ENCODE peak calls at places on chromosomes 16 and 17, in six cellular contexts. J is HCT116, Z is SK-N-SH, U is H1, T is transverse colon, B is prostate gland. P is an unnamed sample. For H3K4me1, the result is how much of the 10 kb centered on the place peaks cover.

GRCh38 chr17:62950067-62950466 is 16.0 kb upstream of the TANC2 start:
- DNase-seq in J (no peak), Z (no peak), U (no peak), T (peak), B (no peak), P (no peak)

GRCh38 chr16:85626191-85626951 is 13.2 kb downstream of the GSE1 start:
- DNase-seq in J (no peak), Z (peak), U (no peak), T (no peak), B (no peak), P (no peak)

GRCh38 chr16:66205287-66206167 is 161.0 kb upstream of the CDH5 start:
- DNase-seq in J (no peak), Z (no peak), U (no peak), T (no peak), B (no peak), P (no peak)

GRCh38 chr17:55159251-55159650 is 105.5 kb upstream of the HLF start:
- DNase-seq in J (no peak), Z (no peak), U (no peak), T (no peak), B (no peak), P (no peak)

GRCh38 chr17:67460097-67460496 is 83.0 kb downstream of the PITPNC1 start:
- DNase-seq in J (no peak), Z (no peak), U (no peak), T (no peak), B (no peak), P (no peak)

GRCh38 chr17:44071772-44072171 is 1.2 kb downstream of the G6PC3 start:
- DNase-seq in J (no peak), Z (no peak), U (no peak), T (no peak), B (no peak), P (no peak)

GRCh38 chr16:53334581-53334980 is 99.7 kb upstream of the RBL2 start:
- DNase-seq in J (no peak), Z (no peak), U (no peak), T (no peak), B (no peak), P (no peak)

GRCh38 chr16:57640612-57641011 is 12.2 kb downstream of the ADGRG1 start:
- DNase-seq in J (no peak), Z (no peak), U (no peak), T (no peak), B (no peak), P (no peak)

GRCh38 chr16:85989376-85989775 is 90.4 kb downstream of the IRF8 start:
- DNase-seq in J (no peak), Z (no peak), U (no peak), T (no peak), B (no peak), P (no peak)

GRCh38 chr16:4922721-4923342 is 14.1 kb downstream of the PPL start:
- DNase-seq in J (no peak), Z (no peak), U (no peak), T (no peak), B (peak), P (no peak)

GRCh38 chr17:20189979-20190378 is 180.8 kb downstream of the SPECC1 start:
- DNase-seq in J (no peak), Z (no peak), U (no peak), T (no peak), B (no peak), P (no peak)

GRCh38 chr17:74601944-74602572 is 10.0 kb upstream of the CD300LD start:
- DNase-seq in J (peak), Z (peak), U (no peak), T (peak), B (no peak), P (no peak)

GRCh38 chr16:54422569-54422978 is 136.0 kb upstream of the IRX3 start:
- DNase-seq in J (no peak), Z (no peak), U (no peak), T (no peak), B (peak), P (no peak)

GRCh38 chr16:46649571-46649970 is 28.4 kb upstream of the SHCBP1 start:
- DNase-seq in J (no peak), Z (no peak), U (no peak), T (peak), B (no peak), P (no peak)

GRCh38 chr17:4436381-4436780 is 2.6 kb downstream of the SPNS3 start:
- DNase-seq in J (no peak), Z (no peak), U (no peak), T (no peak), B (no peak), P (no peak)

GRCh38 chr17:32805029-32805976 is 71.6 kb downstream of the MYO1D start:
- DNase-seq in J (no peak), Z (no peak), U (no peak), T (no peak), B (no peak), P (no peak)

GRCh38 chr17:65191805-65192740 is 54.9 kb downstream of the RGS9 start:
- DNase-seq in J (peak), Z (no peak), U (no peak), T (no peak), B (no peak), P (no peak)

GRCh38 chr16:22318690-22319358 is 21.6 kb downstream of the POLR3E start:
- DNase-seq in J (no peak), Z (peak), U (no peak), T (peak), B (no peak), P (peak)
- TF ChIP-seq CTCF in J (peak), Z (peak), U (peak), T (peak), B (peak), P (peak)

DNA sequence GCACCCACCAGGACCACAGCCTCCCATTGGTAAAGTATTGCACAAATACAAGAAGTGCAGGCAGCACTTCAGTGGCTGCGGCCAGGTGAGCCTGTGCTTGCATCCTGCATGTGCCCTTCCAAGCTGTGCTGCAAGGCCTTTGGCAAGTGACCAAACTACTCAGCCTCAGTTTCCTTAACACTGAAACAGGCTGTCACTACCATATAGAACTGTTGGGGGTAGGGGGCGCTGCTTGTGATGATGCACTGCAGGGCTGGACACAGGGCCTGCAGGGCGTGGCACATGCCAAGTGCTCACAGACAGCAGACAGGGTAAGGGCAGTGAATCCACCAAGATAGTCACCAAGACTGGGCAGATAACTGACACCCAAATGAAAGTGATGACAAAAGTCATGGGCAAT is 65.6 kb upstream of the SREBF1 start:
- DNase-seq in J (no peak), Z (no peak), U (no peak), T (no peak), B (no peak), P (no peak)
- TF ChIP-seq POLR2AphosphoS5 in J (no peak), Z (no peak), U (no peak), T (no peak), B (no peak), P (no peak)

GRCh38 chr16:89246903-89247733 is 29.6 kb downstream of the ZNF778 start:
- DNase-seq in J (peak), Z (peak), U (peak), T (peak), B (peak), P (peak)

GRCh38 chr16:89243664-89244063 is 26.2 kb downstream of the ZNF778 start:
- DNase-seq in J (no peak), Z (no peak), U (no peak), T (no peak), B (no peak), P (no peak)

GRCh38 chr16:89244754-89245153 is 27.3 kb downstream of the ZNF778 start:
- DNase-seq in J (no peak), Z (no peak), U (no peak), T (no peak), B (no peak), P (no peak)

GRCh38 chr16:89248196-89249005 is 30.9 kb downstream of the ZNF778 start:
- DNase-seq in J (no peak), Z (peak), U (no peak), T (no peak), B (no peak), P (no peak)

DNA sequence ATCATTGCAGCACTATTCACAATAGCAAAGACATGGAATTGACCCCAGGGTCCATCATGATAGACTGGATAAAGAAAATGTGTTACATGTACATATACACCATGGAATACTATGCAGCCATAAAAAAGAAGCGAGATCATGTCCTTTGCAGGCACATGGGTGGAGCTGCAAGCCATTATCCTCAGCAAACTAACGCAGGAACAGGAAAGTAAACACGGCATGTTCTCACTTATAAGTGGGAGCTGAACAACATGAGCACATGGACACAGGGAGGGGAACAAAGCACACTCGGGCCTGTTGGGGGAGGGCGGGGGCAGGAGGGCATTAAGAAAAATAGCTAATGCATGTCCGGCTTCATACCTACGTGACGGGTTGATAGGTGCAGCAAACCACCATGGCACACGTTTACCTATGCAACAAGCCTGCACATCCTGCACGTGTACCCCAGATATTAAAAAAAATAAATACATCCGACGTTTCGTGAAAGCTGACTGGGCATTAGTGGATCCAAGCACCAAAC is 28.9 kb downstream of the ZNF778 start:
- DNase-seq in J (no peak), Z (no peak), U (no peak), T (no peak), B (no peak), P (no peak)
- H3K4me1 ChIP-seq in J (under half), Z (under half), U (under half), T (under half), B (under half), P (under half)

GRCh38 chr17:58141505-58141904 is 6.7 kb upstream of the OR4D1 start:
- DNase-seq in J (no peak), Z (no peak), U (no peak), T (no peak), B (no peak), P (no peak)

DNA sequence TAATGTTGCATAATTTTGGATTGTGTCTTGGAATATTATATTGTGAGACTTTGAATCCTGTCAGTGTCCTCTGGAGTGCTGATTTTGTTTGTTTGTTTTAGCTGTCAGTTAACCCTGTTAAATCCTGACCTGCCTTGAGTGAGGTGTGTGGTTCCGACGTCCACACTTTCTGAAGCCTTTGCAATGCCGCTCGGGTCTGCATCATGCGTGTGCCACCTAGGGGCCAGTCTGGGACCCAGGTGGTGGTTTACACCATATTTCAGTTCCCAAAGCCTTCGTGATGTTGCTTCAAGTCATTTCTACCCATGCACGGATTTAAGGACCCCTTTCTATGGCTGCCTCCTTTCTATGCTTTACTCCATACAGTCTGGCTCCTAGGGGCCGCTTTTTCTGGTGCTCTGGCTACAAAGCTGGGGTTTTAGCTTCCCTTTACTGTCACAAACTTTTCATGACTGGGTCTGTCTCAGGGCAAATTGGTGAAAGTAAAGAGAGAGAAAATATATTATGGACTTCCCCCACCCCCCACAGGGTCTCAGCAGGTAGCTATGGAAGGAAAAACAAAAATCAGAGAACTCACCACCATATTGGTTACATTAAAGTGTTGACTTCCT is 11.4 kb upstream of the OR4D1 start:
- DNase-seq in J (peak), Z (peak), U (no peak), T (no peak), B (no peak), P (no peak)
- TF ChIP-seq CTCF in J (peak), Z (peak), U (peak), T (no peak), B (no peak), P (no peak)